ENCODE peak calls at places on chromosomes 2 and 18, in six cellular contexts. B, G, Y, J, P and S are unnamed samples.

GRCh38 chr2:197677483-197677882 is 2.1 kb upstream of the RFTN2 start:
- DNase-seq in P (no peak), Y (no peak), G (no peak), J (no peak), B (no peak), S (no peak)

GRCh38 chr2:222837643-222838056 is 23.2 kb upstream of the ACSL3 start:
- DNase-seq in Y (no peak), P (peak), J (no peak), G (no peak), B (no peak), S (no peak)

GRCh38 chr2:75287624-75288313 is 88.4 kb upstream of the TACR1 start:
- DNase-seq in B (no peak), Y (no peak), J (no peak), P (no peak), G (no peak), S (no peak)

GRCh38 chr2:40165503-40165867 is 286.4 kb downstream of the SLC8A1 start:
- DNase-seq in B (no peak), J (no peak), P (peak), G (no peak), Y (no peak), S (no peak)

GRCh38 chr2:207914716-207915115 is 110.6 kb downstream of the PLEKHM3 start:
- DNase-seq in G (no peak), B (no peak), P (no peak), Y (no peak), J (no peak), S (no peak)

GRCh38 chr2:239006886-239007285 is 159.0 kb downstream of the TWIST2 start:
- DNase-seq in B (no peak), P (no peak), J (no peak), Y (no peak), G (no peak), S (no peak)

GRCh38 chr2:120486946-120487345 is 141.0 kb downstream of the INHBB start:
- DNase-seq in Y (no peak), J (no peak), B (no peak), G (no peak), P (no peak), S (no peak)

GRCh38 chr2:53422979-53423378 is 344.6 kb upstream of the CHAC2 start:
- DNase-seq in B (peak), J (no peak), Y (peak), P (peak), G (peak), S (peak)

DNA sequence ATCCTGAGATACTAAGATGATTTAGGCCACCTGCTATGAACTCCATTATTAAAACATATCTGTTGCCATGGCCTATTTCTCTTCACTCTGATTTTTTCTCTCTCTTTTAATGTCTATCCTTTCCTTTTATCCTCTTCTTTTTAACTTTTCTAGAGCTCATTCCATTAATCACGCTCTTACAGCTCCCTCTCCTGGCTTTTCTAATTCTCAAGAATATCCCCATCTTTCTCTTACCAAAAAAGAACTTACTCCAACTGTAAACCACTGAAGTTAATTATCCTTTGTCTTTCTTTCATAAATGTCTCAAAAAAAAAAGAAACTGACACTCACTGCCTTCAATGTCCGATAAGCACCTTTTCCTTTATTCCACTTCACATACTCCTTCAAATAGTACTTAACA is 7.9 kb downstream of the PPP3R1 start:
- DNase-seq in Y (no peak), B (no peak), P (no peak), G (no peak), J (no peak), S (no peak)
- H3K4me3 ChIP-seq in Y (no peak), B (no peak), P (no peak), G (no peak), J (no peak), S (no peak)

GRCh38 chr2:181307203-181307991 is 149.8 kb upstream of the ITGA4 start:
- DNase-seq in P (no peak), J (no peak), B (no peak), Y (no peak), G (no peak), S (peak)

GRCh38 chr2:181309576-181309975 is 147.6 kb upstream of the ITGA4 start:
- DNase-seq in J (no peak), P (no peak), Y (no peak), B (no peak), G (no peak), S (peak)

GRCh38 chr2:181306785-181307184 is 150.4 kb upstream of the ITGA4 start:
- DNase-seq in B (no peak), P (no peak), Y (no peak), J (no peak), G (no peak), S (peak)

GRCh38 chr2:181309161-181309560 is 148.0 kb upstream of the ITGA4 start:
- DNase-seq in B (no peak), G (no peak), J (no peak), Y (no peak), P (no peak), S (peak)

GRCh38 chr2:181308731-181309130 is 148.5 kb upstream of the ITGA4 start:
- DNase-seq in J (no peak), G (no peak), B (no peak), P (no peak), Y (no peak), S (no peak)
- H3K4me3 ChIP-seq in J (no peak), G (no peak), B (no peak), P (no peak), Y (no peak), S (peak)

GRCh38 chr2:189763908-189764661 is 1.5 kb upstream of the OSGEPL1 start:
- DNase-seq in G (no peak), J (no peak), Y (no peak), B (no peak), P (peak), S (peak)
- H3K4me3 ChIP-seq in G (no peak), J (no peak), Y (no peak), B (peak), P (no peak), S (peak)

DNA sequence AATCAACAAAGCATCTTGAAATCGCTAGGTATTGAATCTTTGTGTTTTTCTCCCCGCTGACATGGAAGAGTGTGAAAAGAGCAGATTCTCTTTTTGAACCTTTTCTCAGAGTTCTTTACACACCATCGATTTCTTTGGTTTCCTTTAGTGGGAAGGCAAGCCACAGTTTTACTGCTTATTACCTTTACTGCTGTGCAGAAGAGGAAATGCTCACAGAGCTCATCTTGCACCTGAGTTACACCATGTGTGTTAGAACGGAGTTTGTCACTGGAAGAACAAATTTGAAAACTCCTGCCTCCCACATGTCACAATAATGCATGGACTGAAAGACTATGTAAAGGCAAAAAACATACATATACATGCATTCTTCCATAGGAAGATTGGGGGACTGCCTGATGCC is 45.3 kb upstream of the PDK1 start:
- DNase-seq in J (no peak), B (no peak), P (no peak), G (no peak), Y (no peak), S (no peak)
- H3K4me3 ChIP-seq in J (no peak), B (no peak), P (no peak), G (no peak), Y (no peak), S (no peak)

GRCh38 chr2:191759200-191759507 is 81.2 kb downstream of the NABP1 start:
- DNase-seq in P (no peak), B (no peak), J (no peak), G (no peak), Y (no peak), S (no peak)
- H3K4me3 ChIP-seq in P (no peak), B (no peak), J (no peak), G (no peak), Y (no peak), S (no peak)

GRCh38 chr18:12991839-12992216 is 666 bp downstream of the CEP192 start:
- DNase-seq in P (no peak), Y (no peak), B (no peak), G (no peak), J (no peak), S (no peak)

GRCh38 chr18:12995952-12996477 is 4.9 kb downstream of the CEP192 start:
- DNase-seq in B (no peak), Y (no peak), P (no peak), G (no peak), J (no peak), S (no peak)

GRCh38 chr18:12990977-12991838 is at the start of gene CEP192:
- DNase-seq in B (peak), Y (peak), P (peak), G (peak), J (peak), S (peak)

GRCh38 chr18:12995424-12995823 is 4.3 kb downstream of the CEP192 start:
- DNase-seq in G (no peak), Y (no peak), J (no peak), B (no peak), P (no peak), S (no peak)

GRCh38 chr18:12993439-12993838 is 2.3 kb downstream of the CEP192 start:
- DNase-seq in G (no peak), B (no peak), Y (no peak), P (no peak), J (no peak), S (no peak)
- H3K4me3 ChIP-seq in G (no peak), B (no peak), Y (no peak), P (no peak), J (no peak), S (peak)

GRCh38 chr2:33509908-33510588 is 33.6 kb downstream of the RASGRP3 start:
- DNase-seq in G (no peak), B (no peak), J (no peak), P (peak), Y (no peak), S (no peak)
- H3K4me3 ChIP-seq in G (no peak), B (no peak), J (no peak), P (no peak), Y (no peak), S (no peak)

GRCh38 chr2:229042349-229042748 is 228.7 kb downstream of the PID1 start:
- DNase-seq in J (no peak), Y (no peak), B (no peak), G (no peak), P (no peak), S (no peak)
- H3K4me3 ChIP-seq in J (no peak), Y (no peak), B (no peak), G (no peak), P (no peak), S (no peak)

GRCh38 chr2:174596994-174597346 is 634 bp downstream of the WIPF1 start:
- DNase-seq in P (no peak), B (no peak), Y (no peak), J (no peak), G (no peak), S (peak)
- H3K4me3 ChIP-seq in P (peak), B (no peak), Y (no peak), J (peak), G (no peak), S (peak)

GRCh38 chr2:88686320-88686719 is 5.2 kb upstream of the RPIA start:
- DNase-seq in J (no peak), B (no peak), P (no peak), Y (no peak), G (no peak), S (no peak)

GRCh38 chr2:88690591-88691338 is 708 bp upstream of the RPIA start:
- DNase-seq in P (no peak), J (peak), B (peak), Y (peak), G (peak), S (peak)

GRCh38 chr2:88683160-88684021 is 8.1 kb upstream of the RPIA start:
- DNase-seq in G (no peak), Y (no peak), B (no peak), P (no peak), J (no peak), S (peak)

GRCh38 chr2:88684519-88684918 is 7.0 kb upstream of the RPIA start:
- DNase-seq in G (no peak), B (no peak), Y (no peak), J (no peak), P (no peak), S (no peak)

DNA sequence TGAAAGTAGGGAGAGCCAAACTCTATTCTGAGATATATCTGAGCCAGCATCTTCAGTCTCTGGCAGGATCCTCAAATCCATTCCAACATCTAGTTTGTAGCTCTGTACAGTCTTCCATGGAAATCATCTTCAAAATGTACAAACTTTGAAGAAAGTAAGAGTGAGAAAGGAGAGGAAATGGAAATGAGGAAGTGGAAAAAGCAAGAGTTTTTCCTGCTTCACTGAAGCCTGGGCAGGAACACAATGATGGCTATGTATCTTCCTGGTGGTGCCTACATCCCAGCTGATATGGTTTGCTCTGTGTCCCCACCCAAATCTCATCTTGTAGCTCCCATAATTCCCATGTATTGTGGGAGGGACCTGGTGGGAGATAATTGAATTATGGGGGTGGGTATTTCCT is 4.1 kb upstream of the RPIA start:
- DNase-seq in G (no peak), J (no peak), B (no peak), Y (no peak), P (no peak), S (no peak)
- H3K4me3 ChIP-seq in G (no peak), J (no peak), B (no peak), Y (no peak), P (no peak), S (no peak)